ENCODE peak calls at places on chromosomes 13 and 19, in nine cellular contexts. One of them, this sample, is unnamed.

GRCh38 chr19:32877977-32878745 is 8.6 kb upstream of the SLC7A9 start:
- DNase-seq in neural progenitor cell: no peak
- DNase-seq in PC-3: no peak
- DNase-seq in OCI-LY7: no peak
- DNase-seq in SK-N-SH: no peak
- DNase-seq in HCT116: no peak
- DNase-seq in GM23248: no peak
- DNase-seq in MM.1S: no peak
- DNase-seq in hepatocyte: no peak
- DNase-seq in this sample: no peak

GRCh38 chr19:19094513-19094912 is 30.7 kb downstream of the SLC25A42 start:
- DNase-seq in neural progenitor cell: no peak
- DNase-seq in PC-3: no peak
- DNase-seq in OCI-LY7: no peak
- DNase-seq in SK-N-SH: no peak
- DNase-seq in HCT116: no peak
- DNase-seq in GM23248: no peak
- DNase-seq in MM.1S: no peak
- DNase-seq in hepatocyte: peak; percentile 32
- DNase-seq in this sample: no peak

GRCh38 chr13:100675660-100676129 is 1.1 kb upstream of the TMTC4 start:
- DNase-seq in neural progenitor cell: no peak
- DNase-seq in PC-3: no peak
- DNase-seq in OCI-LY7: no peak
- DNase-seq in SK-N-SH: no peak
- DNase-seq in HCT116: no peak
- DNase-seq in GM23248: peak; percentile 16
- DNase-seq in MM.1S: no peak
- DNase-seq in hepatocyte: no peak
- DNase-seq in this sample: peak; percentile 30

GRCh38 chr13:43269037-43269476 is 245.7 kb downstream of the DNAJC15 start:
- DNase-seq in neural progenitor cell: no peak
- DNase-seq in PC-3: peak; percentile 90
- DNase-seq in OCI-LY7: no peak
- DNase-seq in SK-N-SH: no peak
- DNase-seq in HCT116: no peak
- DNase-seq in GM23248: peak; percentile 92
- DNase-seq in MM.1S: no peak
- DNase-seq in hepatocyte: peak; percentile 86
- DNase-seq in this sample: no peak

GRCh38 chr13:111295896-111296295 is 24.5 kb upstream of the TEX29 start:
- DNase-seq in neural progenitor cell: no peak
- DNase-seq in PC-3: no peak
- DNase-seq in OCI-LY7: no peak
- DNase-seq in SK-N-SH: no peak
- DNase-seq in HCT116: no peak
- DNase-seq in GM23248: no peak
- DNase-seq in MM.1S: no peak
- DNase-seq in hepatocyte: no peak
- DNase-seq in this sample: no peak

GRCh38 chr19:28934626-28935025 is 278.3 kb downstream of the UQCRFS1 start:
- DNase-seq in neural progenitor cell: no peak
- DNase-seq in PC-3: no peak
- DNase-seq in OCI-LY7: no peak
- DNase-seq in SK-N-SH: no peak
- DNase-seq in HCT116: no peak
- DNase-seq in GM23248: peak; percentile 54
- DNase-seq in MM.1S: no peak
- DNase-seq in hepatocyte: no peak
- DNase-seq in this sample: no peak

GRCh38 chr19:51124729-51125128 is at the start of gene SIGLEC9:
- DNase-seq in neural progenitor cell: no peak
- DNase-seq in PC-3: no peak
- DNase-seq in OCI-LY7: no peak
- DNase-seq in SK-N-SH: no peak
- DNase-seq in HCT116: no peak
- DNase-seq in GM23248: no peak
- DNase-seq in MM.1S: no peak
- DNase-seq in hepatocyte: no peak
- DNase-seq in this sample: no peak

GRCh38 chr19:3450796-3451411 is 29.4 kb downstream of the SMIM24 start:
- DNase-seq in neural progenitor cell: no peak
- DNase-seq in PC-3: peak; percentile 74
- DNase-seq in OCI-LY7: no peak
- DNase-seq in SK-N-SH: no peak
- DNase-seq in HCT116: no peak
- DNase-seq in GM23248: peak; percentile 99
- DNase-seq in MM.1S: peak; percentile 30
- DNase-seq in hepatocyte: peak; percentile 73
- DNase-seq in this sample: no peak

GRCh38 chr13:106492576-106493323 is 42.7 kb downstream of the EFNB2 start:
- DNase-seq in neural progenitor cell: no peak
- DNase-seq in PC-3: no peak
- DNase-seq in OCI-LY7: no peak
- DNase-seq in SK-N-SH: no peak
- DNase-seq in HCT116: no peak
- DNase-seq in GM23248: no peak
- DNase-seq in MM.1S: no peak
- DNase-seq in hepatocyte: no peak
- DNase-seq in this sample: no peak

GRCh38 chr13:43307921-43308433 is 284.6 kb downstream of the DNAJC15 start:
- DNase-seq in neural progenitor cell: no peak
- DNase-seq in PC-3: peak; percentile 16
- DNase-seq in OCI-LY7: peak; percentile 54
- DNase-seq in SK-N-SH: peak; percentile 71
- DNase-seq in HCT116: no peak
- DNase-seq in GM23248: peak; percentile 81
- DNase-seq in MM.1S: no peak
- DNase-seq in hepatocyte: peak; percentile 92
- DNase-seq in this sample: no peak

GRCh38 chr19:46573679-46574522 is 27.2 kb upstream of the CALM3 start:
- DNase-seq in neural progenitor cell: no peak
- DNase-seq in PC-3: no peak
- DNase-seq in OCI-LY7: no peak
- DNase-seq in SK-N-SH: no peak
- DNase-seq in HCT116: no peak
- DNase-seq in GM23248: no peak
- DNase-seq in MM.1S: no peak
- DNase-seq in hepatocyte: no peak
- DNase-seq in this sample: no peak

GRCh38 chr19:49210108-49210900 is 52.7 kb downstream of the TRPM4 start:
- DNase-seq in neural progenitor cell: peak; percentile 94
- DNase-seq in PC-3: peak; percentile 22
- DNase-seq in OCI-LY7: peak; percentile 61
- DNase-seq in SK-N-SH: peak; percentile 69
- DNase-seq in HCT116: no peak
- DNase-seq in GM23248: peak; percentile 55
- DNase-seq in MM.1S: no peak
- DNase-seq in hepatocyte: peak; percentile 62
- DNase-seq in this sample: peak; percentile 98

GRCh38 chr13:87206708-87207107 is 464.5 kb upstream of the SLITRK5 start:
- DNase-seq in neural progenitor cell: no peak
- DNase-seq in PC-3: no peak
- DNase-seq in OCI-LY7: no peak
- DNase-seq in SK-N-SH: no peak
- DNase-seq in HCT116: no peak
- DNase-seq in GM23248: no peak
- DNase-seq in MM.1S: no peak
- DNase-seq in hepatocyte: no peak
- DNase-seq in this sample: no peak

GRCh38 chr13:98411013-98411412 is 165.9 kb downstream of the STK24 start:
- DNase-seq in neural progenitor cell: no peak
- DNase-seq in PC-3: no peak
- DNase-seq in OCI-LY7: no peak
- DNase-seq in SK-N-SH: no peak
- DNase-seq in HCT116: no peak
- DNase-seq in GM23248: no peak
- DNase-seq in MM.1S: no peak
- DNase-seq in hepatocyte: no peak
- DNase-seq in this sample: no peak

GRCh38 chr19:3121396-3121795 is 14.4 kb upstream of the GNA15 start:
- DNase-seq in neural progenitor cell: no peak
- DNase-seq in PC-3: no peak
- DNase-seq in OCI-LY7: no peak
- DNase-seq in SK-N-SH: no peak
- DNase-seq in HCT116: no peak
- DNase-seq in GM23248: no peak
- DNase-seq in MM.1S: no peak
- DNase-seq in hepatocyte: no peak
- DNase-seq in this sample: no peak

GRCh38 chr13:89382986-89383385 is 1711.8 kb downstream of the SLITRK5 start:
- DNase-seq in neural progenitor cell: no peak
- DNase-seq in PC-3: no peak
- DNase-seq in OCI-LY7: no peak
- DNase-seq in SK-N-SH: no peak
- DNase-seq in HCT116: no peak
- DNase-seq in GM23248: no peak
- DNase-seq in MM.1S: no peak
- DNase-seq in hepatocyte: no peak
- DNase-seq in this sample: no peak

GRCh38 chr19:45499196-45500180 is 1.2 kb downstream of the PPM1N start:
- DNase-seq in neural progenitor cell: peak; percentile 86
- DNase-seq in PC-3: peak; percentile 42
- DNase-seq in OCI-LY7: peak; percentile 80
- DNase-seq in SK-N-SH: peak; percentile 62
- DNase-seq in HCT116: no peak
- DNase-seq in GM23248: peak; percentile 57
- DNase-seq in MM.1S: no peak
- DNase-seq in hepatocyte: peak; percentile 64
- DNase-seq in this sample: peak; percentile 100

GRCh38 chr13:25249001-25249543 is 38.2 kb downstream of the MTMR6 start:
- DNase-seq in neural progenitor cell: peak; percentile 53
- DNase-seq in PC-3: peak; percentile 52
- DNase-seq in OCI-LY7: peak; percentile 49
- DNase-seq in SK-N-SH: peak; percentile 22
- DNase-seq in HCT116: no peak
- DNase-seq in GM23248: peak; percentile 85
- DNase-seq in MM.1S: no peak
- DNase-seq in hepatocyte: peak; percentile 43
- DNase-seq in this sample: peak; percentile 68

GRCh38 chr19:1125601-1126533 is 22.1 kb downstream of the GPX4 start:
- DNase-seq in neural progenitor cell: no peak
- DNase-seq in PC-3: peak; percentile 12
- DNase-seq in OCI-LY7: no peak
- DNase-seq in SK-N-SH: no peak
- DNase-seq in HCT116: no peak
- DNase-seq in GM23248: no peak
- DNase-seq in MM.1S: no peak
- DNase-seq in hepatocyte: no peak
- DNase-seq in this sample: no peak

DNA sequence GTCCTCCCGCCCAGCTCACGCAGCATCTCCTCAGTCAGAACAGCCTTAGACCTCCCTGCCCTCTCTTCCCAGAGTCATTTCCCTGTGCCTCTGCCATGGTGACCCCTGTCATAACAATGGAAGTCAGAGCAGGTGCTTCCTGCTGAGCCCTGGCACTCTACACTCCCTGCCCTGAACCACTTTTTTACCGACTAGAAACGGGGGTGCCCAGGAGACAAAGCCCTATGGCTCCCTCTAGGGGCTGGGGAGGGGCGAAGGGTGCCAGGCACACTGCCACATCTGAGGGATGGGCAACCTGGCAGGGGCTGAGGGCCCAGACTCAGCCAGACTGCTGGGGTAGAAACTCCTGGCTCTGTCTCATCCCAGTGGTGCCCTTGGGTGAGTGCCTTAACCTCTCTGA is 16.4 kb downstream of the ZNF574 start:
- DNase-seq in neural progenitor cell: no peak
- DNase-seq in PC-3: peak; percentile 60
- DNase-seq in OCI-LY7: peak; percentile 46
- DNase-seq in SK-N-SH: peak; percentile 63
- DNase-seq in HCT116: no peak
- DNase-seq in GM23248: peak; percentile 37
- DNase-seq in MM.1S: peak; percentile 88
- DNase-seq in hepatocyte: no peak
- DNase-seq in this sample: peak; percentile 82
- TF ChIP-seq EZH2phosphoT487 in neural progenitor cell: no peak
- TF ChIP-seq EZH2phosphoT487 in PC-3: no peak
- TF ChIP-seq EZH2phosphoT487 in OCI-LY7: no peak
- TF ChIP-seq EZH2phosphoT487 in SK-N-SH: no peak
- TF ChIP-seq EZH2phosphoT487 in HCT116: no peak
- TF ChIP-seq EZH2phosphoT487 in GM23248: no peak
- TF ChIP-seq EZH2phosphoT487 in MM.1S: no peak
- TF ChIP-seq EZH2phosphoT487 in hepatocyte: no peak
- TF ChIP-seq EZH2phosphoT487 in this sample: no peak

GRCh38 chr19:18074192-18074591 is 12.5 kb downstream of the IL12RB1 start:
- DNase-seq in neural progenitor cell: no peak
- DNase-seq in PC-3: no peak
- DNase-seq in OCI-LY7: no peak
- DNase-seq in SK-N-SH: peak; percentile 11
- DNase-seq in HCT116: no peak
- DNase-seq in GM23248: no peak
- DNase-seq in MM.1S: no peak
- DNase-seq in hepatocyte: no peak
- DNase-seq in this sample: peak; percentile 66
- TF ChIP-seq EZH2phosphoT487 in neural progenitor cell: no peak
- TF ChIP-seq EZH2phosphoT487 in PC-3: no peak
- TF ChIP-seq EZH2phosphoT487 in OCI-LY7: no peak
- TF ChIP-seq EZH2phosphoT487 in SK-N-SH: no peak
- TF ChIP-seq EZH2phosphoT487 in HCT116: no peak
- TF ChIP-seq EZH2phosphoT487 in GM23248: no peak
- TF ChIP-seq EZH2phosphoT487 in MM.1S: no peak
- TF ChIP-seq EZH2phosphoT487 in hepatocyte: no peak
- TF ChIP-seq EZH2phosphoT487 in this sample: no peak

DNA sequence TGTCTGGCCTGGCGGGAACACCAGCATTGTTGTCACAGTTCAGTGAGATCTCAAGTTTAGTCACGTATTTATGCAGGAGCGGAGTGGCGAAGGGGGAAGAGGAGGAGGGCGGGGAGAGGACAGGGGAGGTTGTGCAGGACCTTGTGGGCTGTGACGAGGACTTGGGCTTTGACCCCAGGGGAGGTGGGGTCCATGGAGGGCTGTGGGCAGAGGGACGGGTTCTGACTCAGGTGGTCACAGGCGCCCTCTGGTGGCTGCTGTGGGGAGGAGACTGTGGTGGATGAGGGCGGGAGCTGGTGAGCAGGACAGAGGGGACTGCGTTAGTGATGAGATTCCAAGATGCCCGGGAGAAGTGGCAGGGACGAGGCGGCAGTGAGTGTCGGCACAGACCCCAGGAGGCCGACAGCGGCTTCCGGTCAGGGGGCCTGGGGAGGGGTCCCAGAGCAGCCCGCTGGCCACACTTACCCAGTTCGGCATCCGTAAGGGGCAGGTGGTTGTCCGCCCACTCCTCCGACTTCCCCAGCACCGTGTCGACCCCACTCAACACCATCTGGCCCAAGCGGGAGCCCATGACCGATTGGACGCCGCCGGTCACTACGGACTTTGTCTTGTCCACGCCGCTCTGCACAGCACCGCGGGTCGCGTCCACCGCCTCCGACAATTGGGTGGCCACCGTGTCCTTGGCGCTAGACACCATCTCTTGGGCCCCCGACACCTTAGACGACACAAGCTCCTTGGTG is 15.7 kb downstream of the PLIN3 start:
- DNase-seq in neural progenitor cell: peak; percentile 71
- DNase-seq in PC-3: peak; percentile 67
- DNase-seq in OCI-LY7: peak; percentile 77
- DNase-seq in SK-N-SH: peak; percentile 94
- DNase-seq in HCT116: no peak
- DNase-seq in GM23248: peak; percentile 67
- DNase-seq in MM.1S: peak; percentile 32
- DNase-seq in hepatocyte: peak; percentile 68
- DNase-seq in this sample: peak; percentile 85
- TF ChIP-seq EZH2phosphoT487 in neural progenitor cell: no peak
- TF ChIP-seq EZH2phosphoT487 in PC-3: no peak
- TF ChIP-seq EZH2phosphoT487 in OCI-LY7: no peak
- TF ChIP-seq EZH2phosphoT487 in SK-N-SH: no peak
- TF ChIP-seq EZH2phosphoT487 in HCT116: no peak
- TF ChIP-seq EZH2phosphoT487 in GM23248: no peak
- TF ChIP-seq EZH2phosphoT487 in MM.1S: no peak
- TF ChIP-seq EZH2phosphoT487 in hepatocyte: no peak
- TF ChIP-seq EZH2phosphoT487 in this sample: no peak

GRCh38 chr13:19634129-19634740 is 776 bp downstream of the MPHOSPH8 start:
- DNase-seq in neural progenitor cell: peak; percentile 19
- DNase-seq in PC-3: peak; percentile 46
- DNase-seq in OCI-LY7: peak; percentile 23
- DNase-seq in SK-N-SH: peak; percentile 19
- DNase-seq in HCT116: no peak
- DNase-seq in GM23248: peak; percentile 74
- DNase-seq in MM.1S: peak; percentile 8
- DNase-seq in hepatocyte: peak; percentile 30
- DNase-seq in this sample: peak; percentile 17
- TF ChIP-seq EZH2phosphoT487 in neural progenitor cell: no peak
- TF ChIP-seq EZH2phosphoT487 in PC-3: no peak
- TF ChIP-seq EZH2phosphoT487 in OCI-LY7: no peak
- TF ChIP-seq EZH2phosphoT487 in SK-N-SH: no peak
- TF ChIP-seq EZH2phosphoT487 in HCT116: no peak
- TF ChIP-seq EZH2phosphoT487 in GM23248: no peak
- TF ChIP-seq EZH2phosphoT487 in MM.1S: no peak
- TF ChIP-seq EZH2phosphoT487 in hepatocyte: no peak
- TF ChIP-seq EZH2phosphoT487 in this sample: no peak